ENCODE peak calls at places on chromosome 17, in five cellular contexts. One of them, this sample, is unnamed.

GRCh38 chr17:77882481-77883212 is 75.9 kb upstream of the TNRC6C start:
- DNase-seq in stomach: peak; percentile 44
- DNase-seq in neural progenitor cell: no peak
- DNase-seq in endothelial cell of umbilical vein: no peak
- DNase-seq in heart left ventricle: peak; percentile 74
- DNase-seq in this sample: no peak

GRCh38 chr17:4759776-4760236 is 11.9 kb upstream of the TM4SF5 start:
- DNase-seq in stomach: no peak
- DNase-seq in neural progenitor cell: no peak
- DNase-seq in endothelial cell of umbilical vein: no peak
- DNase-seq in heart left ventricle: no peak
- DNase-seq in this sample: no peak

GRCh38 chr17:65371702-65372101 is 189.7 kb downstream of the AXIN2 start:
- DNase-seq in stomach: peak; percentile 90
- DNase-seq in neural progenitor cell: no peak
- DNase-seq in endothelial cell of umbilical vein: no peak
- DNase-seq in heart left ventricle: peak; percentile 21
- DNase-seq in this sample: no peak

GRCh38 chr17:83125515-83126274 is 46.3 kb downstream of the METRNL start:
- DNase-seq in stomach: no peak
- DNase-seq in neural progenitor cell: no peak
- DNase-seq in endothelial cell of umbilical vein: no peak
- DNase-seq in heart left ventricle: no peak
- DNase-seq in this sample: no peak

GRCh38 chr17:82160081-82160480 is 52.6 kb downstream of the CCDC57 start:
- DNase-seq in stomach: no peak
- DNase-seq in neural progenitor cell: no peak
- DNase-seq in endothelial cell of umbilical vein: peak; percentile 52
- DNase-seq in heart left ventricle: no peak
- DNase-seq in this sample: no peak

GRCh38 chr17:59838196-59838911 is 54.4 kb downstream of the TUBD1 start:
- DNase-seq in stomach: no peak
- DNase-seq in neural progenitor cell: no peak
- DNase-seq in endothelial cell of umbilical vein: peak; percentile 50
- DNase-seq in heart left ventricle: peak; percentile 19
- DNase-seq in this sample: no peak

GRCh38 chr17:38922538-38923291 is 2.7 kb upstream of the LASP1NB start:
- DNase-seq in stomach: peak; percentile 73
- DNase-seq in neural progenitor cell: peak; percentile 83
- DNase-seq in endothelial cell of umbilical vein: peak; percentile 67
- DNase-seq in heart left ventricle: peak; percentile 82
- DNase-seq in this sample: no peak

GRCh38 chr17:63445065-63445464 is 1.0 kb downstream of the CYB561 start:
- DNase-seq in stomach: no peak
- DNase-seq in neural progenitor cell: no peak
- DNase-seq in endothelial cell of umbilical vein: no peak
- DNase-seq in heart left ventricle: no peak
- DNase-seq in this sample: no peak

GRCh38 chr17:75406222-75406615 is 741 bp upstream of the GRB2 start:
- DNase-seq in stomach: no peak
- DNase-seq in neural progenitor cell: peak; percentile 28
- DNase-seq in endothelial cell of umbilical vein: no peak
- DNase-seq in heart left ventricle: no peak
- DNase-seq in this sample: no peak

GRCh38 chr17:2395258-2396170 is 5.3 kb downstream of the MNT start:
- DNase-seq in stomach: no peak
- DNase-seq in neural progenitor cell: no peak
- DNase-seq in endothelial cell of umbilical vein: peak; percentile 23
- DNase-seq in heart left ventricle: no peak
- DNase-seq in this sample: no peak

GRCh38 chr17:77315010-77315409 is 174.2 kb downstream of the SEC14L1 start:
- DNase-seq in stomach: no peak
- DNase-seq in neural progenitor cell: no peak
- DNase-seq in endothelial cell of umbilical vein: no peak
- DNase-seq in heart left ventricle: no peak
- DNase-seq in this sample: no peak

GRCh38 chr17:73194514-73195222 is 1.8 kb downstream of the COG1 start:
- DNase-seq in stomach: no peak
- DNase-seq in neural progenitor cell: no peak
- DNase-seq in endothelial cell of umbilical vein: no peak
- DNase-seq in heart left ventricle: no peak
- DNase-seq in this sample: no peak

GRCh38 chr17:40178021-40178601 is 841 bp downstream of the RAPGEFL1 start:
- DNase-seq in stomach: no peak
- DNase-seq in neural progenitor cell: peak; percentile 60
- DNase-seq in endothelial cell of umbilical vein: no peak
- DNase-seq in heart left ventricle: no peak
- DNase-seq in this sample: no peak
- H3K4me3 ChIP-seq in stomach: peak overlapping the region; percentile 58
- H3K4me3 ChIP-seq in neural progenitor cell: peak overlapping the region; percentile 60
- H3K4me3 ChIP-seq in endothelial cell of umbilical vein: no peak overlapping the region
- H3K4me3 ChIP-seq in heart left ventricle: peak overlapping the region; percentile 45
- H3K4me3 ChIP-seq in this sample: peak overlapping the region; percentile 60

GRCh38 chr17:34719569-34719968 is 140.2 kb downstream of the TMEM132E start:
- DNase-seq in stomach: no peak
- DNase-seq in neural progenitor cell: no peak
- DNase-seq in endothelial cell of umbilical vein: no peak
- DNase-seq in heart left ventricle: no peak
- DNase-seq in this sample: no peak
- H3K27ac ChIP-seq in stomach: no peak overlapping the region
- H3K27ac ChIP-seq in neural progenitor cell: no peak overlapping the region
- H3K27ac ChIP-seq in endothelial cell of umbilical vein: no peak overlapping the region
- H3K27ac ChIP-seq in heart left ventricle: no peak overlapping the region
- H3K27ac ChIP-seq in this sample: no peak overlapping the region

GRCh38 chr17:57772774-57773173 is 27.7 kb upstream of the CCDC182 start:
- DNase-seq in stomach: no peak
- DNase-seq in neural progenitor cell: no peak
- DNase-seq in endothelial cell of umbilical vein: no peak
- DNase-seq in heart left ventricle: no peak
- DNase-seq in this sample: no peak
- TF ChIP-seq CTCF in stomach: no peak
- TF ChIP-seq CTCF in neural progenitor cell: peak; percentile 19
- TF ChIP-seq CTCF in endothelial cell of umbilical vein: no peak
- TF ChIP-seq CTCF in heart left ventricle: no peak
- TF ChIP-seq CTCF in this sample: no peak

GRCh38 chr17:80781188-80781577 is 210.5 kb upstream of the CHMP6 start:
- DNase-seq in stomach: no peak
- DNase-seq in neural progenitor cell: no peak
- DNase-seq in endothelial cell of umbilical vein: no peak
- DNase-seq in heart left ventricle: no peak
- DNase-seq in this sample: no peak
- H3K4me3 ChIP-seq in stomach: no peak overlapping the region
- H3K4me3 ChIP-seq in neural progenitor cell: no peak overlapping the region
- H3K4me3 ChIP-seq in endothelial cell of umbilical vein: no peak overlapping the region
- H3K4me3 ChIP-seq in heart left ventricle: no peak overlapping the region
- H3K4me3 ChIP-seq in this sample: no peak overlapping the region

DNA sequence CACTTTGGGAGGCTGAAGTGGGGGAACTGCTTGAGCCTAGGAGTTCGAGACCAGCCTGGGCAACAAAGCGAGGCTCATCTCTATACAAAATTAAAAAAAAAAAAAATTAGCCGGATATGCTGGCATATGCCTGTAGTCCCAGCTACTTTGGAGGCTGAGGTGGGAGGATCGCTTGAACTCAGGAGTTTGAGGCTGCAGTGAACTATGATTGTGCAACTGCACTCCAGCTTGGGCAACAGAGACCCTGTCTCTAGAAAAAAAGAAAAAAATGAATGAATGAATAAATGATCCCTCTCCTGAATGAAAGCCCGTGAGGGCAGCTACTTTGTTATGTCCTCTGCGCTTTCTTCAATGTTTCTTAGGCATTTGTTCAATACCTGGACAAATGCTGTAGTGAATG is 27.7 kb upstream of the DHX8 start:
- DNase-seq in stomach: no peak
- DNase-seq in neural progenitor cell: no peak
- DNase-seq in endothelial cell of umbilical vein: no peak
- DNase-seq in heart left ventricle: no peak
- DNase-seq in this sample: no peak
- H3K27ac ChIP-seq in stomach: no peak overlapping the region
- H3K27ac ChIP-seq in neural progenitor cell: no peak overlapping the region
- H3K27ac ChIP-seq in endothelial cell of umbilical vein: no peak overlapping the region
- H3K27ac ChIP-seq in heart left ventricle: no peak overlapping the region
- H3K27ac ChIP-seq in this sample: no peak overlapping the region

GRCh38 chr17:9322298-9322697 is 253.3 kb downstream of the STX8 start:
- DNase-seq in stomach: no peak
- DNase-seq in neural progenitor cell: peak; percentile 56
- DNase-seq in endothelial cell of umbilical vein: no peak
- DNase-seq in heart left ventricle: no peak
- DNase-seq in this sample: no peak
- TF ChIP-seq CTCF in stomach: no peak
- TF ChIP-seq CTCF in neural progenitor cell: no peak
- TF ChIP-seq CTCF in endothelial cell of umbilical vein: no peak
- TF ChIP-seq CTCF in heart left ventricle: no peak
- TF ChIP-seq CTCF in this sample: no peak

DNA sequence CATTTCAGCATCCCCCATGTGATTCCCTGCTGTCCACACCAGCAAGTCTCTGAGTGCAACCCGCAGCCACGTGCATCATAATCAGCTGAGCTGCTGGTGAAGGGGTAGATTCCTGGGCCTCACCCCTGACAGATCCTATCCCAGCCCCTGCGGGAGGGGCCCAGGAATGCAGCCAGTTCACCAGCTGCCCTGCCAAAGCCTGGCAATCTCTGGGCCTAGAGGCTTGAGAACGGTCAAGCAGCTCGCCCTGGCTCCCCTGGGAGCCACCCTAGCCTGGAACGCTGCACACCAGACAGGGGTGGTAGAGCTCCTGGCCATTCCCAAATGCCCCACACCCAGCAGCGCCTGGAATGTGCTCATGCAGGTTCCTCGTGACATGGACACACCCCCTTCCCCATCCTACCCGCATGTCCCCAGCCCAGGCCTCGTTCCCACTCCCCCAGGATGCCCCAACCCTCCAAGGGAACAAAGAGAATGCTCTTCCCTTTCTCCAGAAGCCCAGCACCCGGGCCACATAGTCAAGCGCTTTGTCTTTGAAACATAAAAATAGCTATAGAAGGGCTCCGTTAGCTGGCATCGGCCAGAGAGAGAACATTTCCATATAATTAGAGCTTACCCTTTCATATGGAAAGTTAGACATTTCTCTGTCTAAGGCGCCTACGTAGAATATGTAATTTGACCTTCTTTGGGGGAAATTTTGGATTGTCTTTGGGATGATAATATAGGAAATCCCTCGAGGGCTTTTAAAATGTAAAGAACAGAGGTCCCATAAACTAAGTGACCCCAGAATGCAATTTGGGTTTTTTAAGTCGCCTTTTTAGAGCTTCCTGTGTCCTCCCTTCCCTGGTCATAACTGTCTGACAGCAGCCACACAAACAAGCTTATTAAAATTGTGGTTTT is 3.4 kb downstream of the CEP295NL start:
- DNase-seq in stomach: no peak
- DNase-seq in neural progenitor cell: peak; percentile 50
- DNase-seq in endothelial cell of umbilical vein: no peak
- DNase-seq in heart left ventricle: peak; percentile 66
- DNase-seq in this sample: peak; percentile 59
- H3K4me3 ChIP-seq in stomach: no peak overlapping the region
- H3K4me3 ChIP-seq in neural progenitor cell: no peak overlapping the region
- H3K4me3 ChIP-seq in endothelial cell of umbilical vein: no peak overlapping the region
- H3K4me3 ChIP-seq in heart left ventricle: no peak overlapping the region
- H3K4me3 ChIP-seq in this sample: no peak overlapping the region

GRCh38 chr17:50044483-50044882 is 11.4 kb upstream of the ITGA3 start:
- DNase-seq in stomach: no peak
- DNase-seq in neural progenitor cell: no peak
- DNase-seq in endothelial cell of umbilical vein: no peak
- DNase-seq in heart left ventricle: no peak
- DNase-seq in this sample: no peak
- H3K27ac ChIP-seq in stomach: peak overlapping the region; percentile 36
- H3K27ac ChIP-seq in neural progenitor cell: no peak overlapping the region
- H3K27ac ChIP-seq in endothelial cell of umbilical vein: no peak overlapping the region
- H3K27ac ChIP-seq in heart left ventricle: no peak overlapping the region
- H3K27ac ChIP-seq in this sample: no peak overlapping the region

GRCh38 chr17:42520540-42520951 is 15.5 kb upstream of the NAGLU start:
- DNase-seq in stomach: no peak
- DNase-seq in neural progenitor cell: peak; percentile 36
- DNase-seq in endothelial cell of umbilical vein: no peak
- DNase-seq in heart left ventricle: no peak
- DNase-seq in this sample: no peak
- TF ChIP-seq CTCF in stomach: no peak
- TF ChIP-seq CTCF in neural progenitor cell: peak; percentile 49
- TF ChIP-seq CTCF in endothelial cell of umbilical vein: peak; percentile 24
- TF ChIP-seq CTCF in heart left ventricle: peak; percentile 28
- TF ChIP-seq CTCF in this sample: peak; percentile 18

GRCh38 chr17:47652570-47652969 is 2.9 kb downstream of the KPNB1 start:
- DNase-seq in stomach: no peak
- DNase-seq in neural progenitor cell: peak; percentile 8
- DNase-seq in endothelial cell of umbilical vein: peak; percentile 21
- DNase-seq in heart left ventricle: no peak
- DNase-seq in this sample: no peak
- H3K4me3 ChIP-seq in stomach: no peak overlapping the region
- H3K4me3 ChIP-seq in neural progenitor cell: no peak overlapping the region
- H3K4me3 ChIP-seq in endothelial cell of umbilical vein: peak overlapping the region; percentile 7
- H3K4me3 ChIP-seq in heart left ventricle: no peak overlapping the region
- H3K4me3 ChIP-seq in this sample: no peak overlapping the region